ENCODE peak calls at places on chromosomes 2 and 18, in five cellular contexts. E is coronary artery, F is iPS DF 6.9, B is mammary epithelial cell, Y is NCI-H1105 treated with DMSO at 0.1 percent for 48 hours. S is an unnamed sample.

GRCh38 chr18:48003426-48004349 is 73.2 kb upstream of the SMAD2 start:
- DNase-seq in E (no peak), Y (no peak), F (no peak), B (peak; percentile 23), S (no peak)

GRCh38 chr2:240319221-240319854 is 116.1 kb upstream of the GPC1 start:
- DNase-seq in Y (no peak), E (peak; percentile 62), B (no peak), F (no peak), S (no peak)

GRCh38 chr18:44744206-44745180 is 63.8 kb downstream of the SETBP1 start:
- DNase-seq in E (no peak), B (no peak), Y (no peak), F (no peak), S (no peak)

GRCh38 chr2:227545990-227546389 is 52.7 kb upstream of the SCYGR2 start:
- DNase-seq in E (no peak), B (no peak), Y (no peak), F (no peak), S (peak; percentile 9)

GRCh38 chr2:11761259-11761658 is 14.8 kb downstream of the LPIN1 start:
- DNase-seq in E (no peak), F (no peak), B (no peak), Y (no peak), S (no peak)

GRCh38 chr2:170237572-170238120 is 59.7 kb downstream of the MYO3B start:
- DNase-seq in Y (no peak), B (no peak), F (no peak), E (no peak), S (no peak)

GRCh38 chr2:19009510-19009909 is 348.9 kb downstream of the OSR1 start:
- DNase-seq in Y (no peak), F (no peak), B (no peak), E (no peak), S (no peak)

GRCh38 chr2:195343540-195343939 is 313.5 kb upstream of the SLC39A10 start:
- DNase-seq in F (no peak), Y (no peak), E (no peak), B (no peak), S (no peak)

S was measured in NT2/D1.